ENCODE peak calls at places on chromosomes 11 and 22, in eight cellular contexts. T is non-pigmented ciliary epithelial cell; V is NCI-H2081; N is stimulated activated CD4-positive, alpha-beta T cell treated with anti-CD3 and anti-CD28 coated beads, Interleukin-12 subunit alpha, Interleukin-12 subunit beta, amount 100 ng/mL, for 4 hours; P is NCI-H460; W is NCI-H2107; B is HT1080; G is lower lobe of right lung. A is an unnamed sample.

GRCh38 chr11:65546217-65546958 is 11.8 kb downstream of the LTBP3 start:
- DNase-seq in T (no peak), V (peak; percentile 78), N (peak; percentile 99), P (no peak), W (peak; percentile 76), B (no peak), G (peak; percentile 96), A (peak; percentile 86)

GRCh38 chr11:63970902-63971301 is 3.5 kb upstream of the COX8A start:
- DNase-seq in T (no peak), V (no peak), N (no peak), P (no peak), W (no peak), B (no peak), G (no peak), A (no peak)

GRCh38 chr22:28742562-28742962 is 723 bp downstream of the HSCB start:
- DNase-seq in T (no peak), V (no peak), N (no peak), P (no peak), W (no peak), B (no peak), G (no peak), A (no peak)

GRCh38 chr11:86799680-86800075 is 664 bp upstream of the PRSS23 start:
- DNase-seq in T (no peak), V (no peak), N (no peak), P (peak; percentile 51), W (no peak), B (peak; percentile 39), G (no peak), A (no peak)

GRCh38 chr11:118277312-118277711 is 13.2 kb upstream of the MPZL2 start:
- DNase-seq in T (no peak), V (no peak), N (no peak), P (no peak), W (no peak), B (peak; percentile 89), G (no peak), A (peak; percentile 67)

GRCh38 chr22:41976070-41976901 is 7.0 kb downstream of the SEPTIN3 start:
- DNase-seq in T (no peak), V (peak; percentile 37), N (peak; percentile 47), P (no peak), W (no peak), B (no peak), G (no peak), A (no peak)

GRCh38 chr11:60785806-60786361 is 751 bp downstream of the MS4A10 start:
- DNase-seq in T (peak; percentile 22), V (no peak), N (no peak), P (no peak), W (no peak), B (no peak), G (peak; percentile 7), A (no peak)

GRCh38 chr11:126332221-126332711 is 23.2 kb upstream of the ST3GAL4 start:
- DNase-seq in T (no peak), V (no peak), N (no peak), P (no peak), W (no peak), B (peak; percentile 92), G (no peak), A (peak; percentile 94)

GRCh38 chr11:47539681-47540039 is 13.3 kb downstream of the CELF1 start:
- DNase-seq in T (no peak), V (no peak), N (no peak), P (no peak), W (no peak), B (no peak), G (no peak), A (peak; percentile 17)

GRCh38 chr22:45959719-45960476 is 17.1 kb downstream of the WNT7B start:
- DNase-seq in T (no peak), V (no peak), N (no peak), P (no peak), W (no peak), B (no peak), G (no peak), A (no peak)

GRCh38 chr11:8309862-8310261 is 46.2 kb upstream of the LMO1 start:
- DNase-seq in T (no peak), V (no peak), N (no peak), P (no peak), W (peak; percentile 39), B (no peak), G (no peak), A (peak; percentile 24)

GRCh38 chr11:44032304-44033085 is 15.3 kb upstream of the ACCSL start:
- DNase-seq in T (peak; percentile 28), V (no peak), N (no peak), P (no peak), W (no peak), B (peak; percentile 30), G (peak; percentile 75), A (no peak)

GRCh38 chr11:7673724-7674434 is 579 bp upstream of the CYB5R2 start:
- DNase-seq in T (no peak), V (no peak), N (peak; percentile 18), P (no peak), W (no peak), B (no peak), G (peak; percentile 53), A (no peak)

GRCh38 chr11:115238802-115239201 is 265.4 kb downstream of the CADM1 start:
- DNase-seq in T (no peak), V (no peak), N (no peak), P (no peak), W (no peak), B (no peak), G (no peak), A (peak; percentile 39)

GRCh38 chr11:68447015-68447801 is 13.3 kb upstream of the PPP6R3 start:
- DNase-seq in T (no peak), V (peak; percentile 61), N (peak; percentile 75), P (peak; percentile 36), W (no peak), B (peak; percentile 59), G (peak; percentile 85), A (peak; percentile 67)

GRCh38 chr22:18154821-18155390 is 4.9 kb downstream of the USP18 start:
- DNase-seq in T (no peak), V (no peak), N (no peak), P (no peak), W (no peak), B (no peak), G (no peak), A (no peak)

GRCh38 chr11:68308068-68308467 is 4.3 kb upstream of the LRP5 start:
- DNase-seq in T (no peak), V (no peak), N (no peak), P (no peak), W (no peak), B (no peak), G (no peak), A (no peak)

GRCh38 chr11:111513240-111513605 is 1.0 kb upstream of the BTG4 start:
- DNase-seq in T (no peak), V (no peak), N (no peak), P (no peak), W (no peak), B (no peak), G (no peak), A (no peak)

GRCh38 chr11:118650366-118650765 is 29.1 kb downstream of the TREH start:
- DNase-seq in T (no peak), V (no peak), N (no peak), P (no peak), W (no peak), B (no peak), G (no peak), A (no peak)

GRCh38 chr11:65432686-65433582 is 10.3 kb downstream of the NEAT1 start:
- DNase-seq in T (no peak), V (no peak), N (no peak), P (no peak), W (no peak), B (no peak), G (no peak), A (peak; percentile 57)

GRCh38 chr11:119513141-119513805 is 90.3 kb upstream of the THY1 start:
- DNase-seq in T (no peak), V (no peak), N (no peak), P (no peak), W (no peak), B (no peak), G (no peak), A (no peak)

GRCh38 chr22:19615001-19615461 is 90.8 kb upstream of the CLDN5 start:
- DNase-seq in T (no peak), V (no peak), N (no peak), P (no peak), W (no peak), B (no peak), G (no peak), A (no peak)

GRCh38 chr22:47281126-47282106 is 519.0 kb downstream of the TBC1D22A start:
- DNase-seq in T (no peak), V (no peak), N (no peak), P (no peak), W (no peak), B (peak; percentile 44), G (no peak), A (peak; percentile 50)

GRCh38 chr11:44961894-44962293 is 11.2 kb upstream of the TP53I11 start:
- DNase-seq in T (no peak), V (no peak), N (no peak), P (no peak), W (no peak), B (no peak), G (no peak), A (no peak)

GRCh38 chr11:131254254-131254653 is 116.2 kb upstream of the NTM start:
- DNase-seq in T (no peak), V (no peak), N (no peak), P (no peak), W (no peak), B (no peak), G (no peak), A (no peak)

GRCh38 chr22:31857247-31857646 is 87.1 kb upstream of the YWHAH start:
- DNase-seq in T (no peak), V (peak; percentile 79), N (no peak), P (no peak), W (peak; percentile 66), B (no peak), G (no peak), A (no peak)

GRCh38 chr22:23119492-23120414 is 22.0 kb downstream of the RSPH14 start:
- DNase-seq in T (no peak), V (no peak), N (peak; percentile 42), P (no peak), W (no peak), B (peak; percentile 46), G (no peak), A (no peak)

GRCh38 chr11:60821827-60822599 is 19.9 kb upstream of the CCDC86 start:
- DNase-seq in T (no peak), V (no peak), N (no peak), P (no peak), W (no peak), B (no peak), G (no peak), A (no peak)

GRCh38 chr11:119030329-119031047 is at the start of gene SLC37A4:
- DNase-seq in T (peak; percentile 89), V (peak; percentile 99), N (peak; percentile 99), P (peak; percentile 94), W (peak; percentile 96), B (peak; percentile 94), G (peak; percentile 100), A (peak; percentile 97)

GRCh38 chr11:68680541-68681231 is 3.7 kb upstream of the GAL start:
- DNase-seq in T (no peak), V (no peak), N (no peak), P (no peak), W (no peak), B (no peak), G (no peak), A (no peak)

GRCh38 chr11:117570701-117571100 is 226.3 kb downstream of the DSCAML1 start:
- DNase-seq in T (no peak), V (no peak), N (no peak), P (no peak), W (no peak), B (no peak), G (no peak), A (no peak)

GRCh38 chr22:36795633-36796032 is 19.7 kb upstream of the IFT27 start:
- DNase-seq in T (no peak), V (no peak), N (no peak), P (no peak), W (no peak), B (no peak), G (no peak), A (no peak)

GRCh38 chr22:25057013-25057881 is 104.7 kb downstream of the KIAA1671 start:
- DNase-seq in T (no peak), V (peak; percentile 54), N (peak; percentile 80), P (peak; percentile 34), W (peak; percentile 29), B (peak; percentile 42), G (peak; percentile 73), A (peak; percentile 65)

GRCh38 chr11:90448280-90448679 is 225.4 kb upstream of the CHORDC1 start:
- DNase-seq in T (no peak), V (no peak), N (no peak), P (no peak), W (no peak), B (no peak), G (no peak), A (no peak)